ENCODE peak calls at places on chromosomes 16 and 17, in six cellular contexts. One of them, this sample, is unnamed. For H3K4me1, the result is how much of the 10 kb centered on the place peaks cover.

GRCh38 chr17:35793257-35793656 is 2.2 kb downstream of the MMP28 start:
- DNase-seq in mesendoderm: no peak
- DNase-seq in SK-N-SH: no peak
- DNase-seq in CD8-positive, alpha-beta T cell: no peak
- DNase-seq in DND-41: no peak
- DNase-seq in kidney: no peak
- DNase-seq in this sample: no peak

GRCh38 chr16:3458852-3459361 is 15.4 kb downstream of the NAA60 start:
- DNase-seq in mesendoderm: no peak
- DNase-seq in kidney: no peak
- DNase-seq in CD8-positive, alpha-beta T cell: no peak
- DNase-seq in DND-41: no peak
- DNase-seq in SK-N-SH: no peak
- DNase-seq in this sample: no peak

GRCh38 chr17:76008630-76009425 is 8.2 kb downstream of the CDK3 start:
- DNase-seq in SK-N-SH: no peak
- DNase-seq in kidney: peak
- DNase-seq in DND-41: no peak
- DNase-seq in mesendoderm: no peak
- DNase-seq in CD8-positive, alpha-beta T cell: no peak
- DNase-seq in this sample: peak

GRCh38 chr17:30716461-30717289 is 107.8 kb downstream of the CRLF3 start:
- DNase-seq in kidney: peak
- DNase-seq in CD8-positive, alpha-beta T cell: no peak
- DNase-seq in SK-N-SH: peak
- DNase-seq in mesendoderm: peak
- DNase-seq in DND-41: peak
- DNase-seq in this sample: peak

GRCh38 chr17:37719866-37720265 is 25.0 kb downstream of the HNF1B start:
- DNase-seq in mesendoderm: no peak
- DNase-seq in DND-41: no peak
- DNase-seq in CD8-positive, alpha-beta T cell: no peak
- DNase-seq in SK-N-SH: no peak
- DNase-seq in kidney: no peak
- DNase-seq in this sample: no peak

GRCh38 chr16:80323808-80324195 is 217.0 kb upstream of the DYNLRB2 start:
- DNase-seq in kidney: no peak
- DNase-seq in CD8-positive, alpha-beta T cell: no peak
- DNase-seq in mesendoderm: peak
- DNase-seq in SK-N-SH: no peak
- DNase-seq in DND-41: no peak
- DNase-seq in this sample: no peak

GRCh38 chr17:57342141-57342540 is 85.8 kb downstream of the MSI2 start:
- DNase-seq in CD8-positive, alpha-beta T cell: no peak
- DNase-seq in mesendoderm: no peak
- DNase-seq in kidney: no peak
- DNase-seq in SK-N-SH: no peak
- DNase-seq in DND-41: no peak
- DNase-seq in this sample: no peak

GRCh38 chr17:76082326-76083251 is 3.6 kb downstream of the ZACN start:
- DNase-seq in mesendoderm: no peak
- DNase-seq in DND-41: no peak
- DNase-seq in SK-N-SH: peak
- DNase-seq in kidney: peak
- DNase-seq in CD8-positive, alpha-beta T cell: no peak
- DNase-seq in this sample: no peak

GRCh38 chr16:89256651-89257254 is 39.2 kb downstream of the ZNF778 start:
- DNase-seq in SK-N-SH: peak
- DNase-seq in kidney: peak
- DNase-seq in CD8-positive, alpha-beta T cell: peak
- DNase-seq in DND-41: no peak
- DNase-seq in mesendoderm: peak
- DNase-seq in this sample: peak

GRCh38 chr17:9199474-9200196 is 178.3 kb downstream of the NTN1 start:
- DNase-seq in DND-41: peak
- DNase-seq in CD8-positive, alpha-beta T cell: no peak
- DNase-seq in SK-N-SH: no peak
- DNase-seq in kidney: peak
- DNase-seq in mesendoderm: peak
- DNase-seq in this sample: no peak

GRCh38 chr16:69888005-69888560 is 63.1 kb upstream of the CLEC18A start:
- DNase-seq in kidney: no peak
- DNase-seq in SK-N-SH: no peak
- DNase-seq in mesendoderm: no peak
- DNase-seq in CD8-positive, alpha-beta T cell: no peak
- DNase-seq in DND-41: no peak
- DNase-seq in this sample: no peak

GRCh38 chr16:11992594-11993524 is 16.3 kb downstream of the SNX29 start:
- DNase-seq in mesendoderm: no peak
- DNase-seq in kidney: no peak
- DNase-seq in SK-N-SH: no peak
- DNase-seq in CD8-positive, alpha-beta T cell: no peak
- DNase-seq in DND-41: no peak
- DNase-seq in this sample: no peak

GRCh38 chr16:85396879-85397871 is 215.9 kb upstream of the GSE1 start:
- DNase-seq in CD8-positive, alpha-beta T cell: no peak
- DNase-seq in kidney: peak
- DNase-seq in SK-N-SH: no peak
- DNase-seq in mesendoderm: no peak
- DNase-seq in DND-41: peak
- DNase-seq in this sample: peak

GRCh38 chr16:25692307-25692706 is 548 bp downstream of the HS3ST4 start:
- DNase-seq in CD8-positive, alpha-beta T cell: no peak
- DNase-seq in kidney: no peak
- DNase-seq in DND-41: no peak
- DNase-seq in SK-N-SH: peak
- DNase-seq in mesendoderm: peak
- DNase-seq in this sample: no peak

GRCh38 chr16:30355144-30355953 is at the start of gene CD2BP2:
- DNase-seq in SK-N-SH: peak
- DNase-seq in kidney: peak
- DNase-seq in CD8-positive, alpha-beta T cell: peak
- DNase-seq in mesendoderm: peak
- DNase-seq in DND-41: peak
- DNase-seq in this sample: peak

GRCh38 chr17:8695241-8695640 is 49.4 kb downstream of the CCDC42 start:
- DNase-seq in kidney: no peak
- DNase-seq in DND-41: no peak
- DNase-seq in SK-N-SH: no peak
- DNase-seq in mesendoderm: no peak
- DNase-seq in CD8-positive, alpha-beta T cell: no peak
- DNase-seq in this sample: no peak

GRCh38 chr16:1531638-1531910 is 1.9 kb upstream of the TMEM204 start:
- DNase-seq in DND-41: no peak
- DNase-seq in mesendoderm: no peak
- DNase-seq in SK-N-SH: no peak
- DNase-seq in kidney: no peak
- DNase-seq in CD8-positive, alpha-beta T cell: no peak
- DNase-seq in this sample: no peak
- H3K4me1 ChIP-seq in DND-41: under half
- H3K4me1 ChIP-seq in mesendoderm: under half
- H3K4me1 ChIP-seq in SK-N-SH: under half
- H3K4me1 ChIP-seq in kidney: under half
- H3K4me1 ChIP-seq in CD8-positive, alpha-beta T cell: half or more
- H3K4me1 ChIP-seq in this sample: under half

GRCh38 chr17:64982139-64982802 is 63.0 kb upstream of the LRRC37A3 start:
- DNase-seq in mesendoderm: peak
- DNase-seq in kidney: no peak
- DNase-seq in SK-N-SH: no peak
- DNase-seq in CD8-positive, alpha-beta T cell: no peak
- DNase-seq in DND-41: no peak
- DNase-seq in this sample: no peak

GRCh38 chr17:64975318-64976087 is 56.2 kb upstream of the LRRC37A3 start:
- DNase-seq in SK-N-SH: peak
- DNase-seq in kidney: peak
- DNase-seq in CD8-positive, alpha-beta T cell: peak
- DNase-seq in mesendoderm: peak
- DNase-seq in DND-41: peak
- DNase-seq in this sample: peak

GRCh38 chr17:64974750-64975317 is 55.6 kb upstream of the LRRC37A3 start:
- DNase-seq in mesendoderm: no peak
- DNase-seq in kidney: no peak
- DNase-seq in CD8-positive, alpha-beta T cell: no peak
- DNase-seq in SK-N-SH: no peak
- DNase-seq in DND-41: no peak
- DNase-seq in this sample: no peak

GRCh38 chr17:64972611-64973010 is 53.3 kb upstream of the LRRC37A3 start:
- DNase-seq in CD8-positive, alpha-beta T cell: no peak
- DNase-seq in kidney: no peak
- DNase-seq in mesendoderm: no peak
- DNase-seq in DND-41: no peak
- DNase-seq in SK-N-SH: no peak
- DNase-seq in this sample: no peak

GRCh38 chr17:64978138-64978537 is 58.9 kb upstream of the LRRC37A3 start:
- DNase-seq in CD8-positive, alpha-beta T cell: no peak
- DNase-seq in mesendoderm: no peak
- DNase-seq in DND-41: no peak
- DNase-seq in SK-N-SH: no peak
- DNase-seq in kidney: no peak
- DNase-seq in this sample: no peak
- H3K27ac ChIP-seq in CD8-positive, alpha-beta T cell: no peak
- H3K27ac ChIP-seq in mesendoderm: no peak
- H3K27ac ChIP-seq in DND-41: no peak
- H3K27ac ChIP-seq in SK-N-SH: no peak
- H3K27ac ChIP-seq in kidney: no peak
- H3K27ac ChIP-seq in this sample: no peak

DNA sequence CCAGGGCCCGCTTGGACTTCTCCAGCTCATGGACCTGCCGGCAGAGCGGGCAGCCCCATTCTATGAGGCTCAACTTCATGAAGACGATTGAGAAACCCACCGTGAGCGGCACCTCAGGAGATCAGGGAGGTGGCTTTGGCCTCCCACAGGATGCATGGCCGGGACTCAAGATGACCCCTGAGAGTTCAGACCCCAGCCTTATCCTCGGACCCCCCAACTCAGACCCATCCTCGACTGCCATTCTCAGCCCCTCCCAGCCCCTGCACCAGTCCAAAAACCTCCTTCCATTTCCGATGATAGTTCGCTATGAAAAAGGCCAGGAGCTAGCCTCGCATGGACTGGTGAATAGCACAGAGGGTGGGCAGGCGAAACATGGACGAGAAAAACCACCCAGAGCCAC is 71.0 kb downstream of the NDE1 start:
- DNase-seq in CD8-positive, alpha-beta T cell: no peak
- DNase-seq in kidney: no peak
- DNase-seq in SK-N-SH: no peak
- DNase-seq in DND-41: no peak
- DNase-seq in mesendoderm: no peak
- DNase-seq in this sample: no peak
- H3K4me3 ChIP-seq in CD8-positive, alpha-beta T cell: no peak
- H3K4me3 ChIP-seq in kidney: no peak
- H3K4me3 ChIP-seq in SK-N-SH: no peak
- H3K4me3 ChIP-seq in DND-41: no peak
- H3K4me3 ChIP-seq in mesendoderm: no peak
- H3K4me3 ChIP-seq in this sample: no peak

DNA sequence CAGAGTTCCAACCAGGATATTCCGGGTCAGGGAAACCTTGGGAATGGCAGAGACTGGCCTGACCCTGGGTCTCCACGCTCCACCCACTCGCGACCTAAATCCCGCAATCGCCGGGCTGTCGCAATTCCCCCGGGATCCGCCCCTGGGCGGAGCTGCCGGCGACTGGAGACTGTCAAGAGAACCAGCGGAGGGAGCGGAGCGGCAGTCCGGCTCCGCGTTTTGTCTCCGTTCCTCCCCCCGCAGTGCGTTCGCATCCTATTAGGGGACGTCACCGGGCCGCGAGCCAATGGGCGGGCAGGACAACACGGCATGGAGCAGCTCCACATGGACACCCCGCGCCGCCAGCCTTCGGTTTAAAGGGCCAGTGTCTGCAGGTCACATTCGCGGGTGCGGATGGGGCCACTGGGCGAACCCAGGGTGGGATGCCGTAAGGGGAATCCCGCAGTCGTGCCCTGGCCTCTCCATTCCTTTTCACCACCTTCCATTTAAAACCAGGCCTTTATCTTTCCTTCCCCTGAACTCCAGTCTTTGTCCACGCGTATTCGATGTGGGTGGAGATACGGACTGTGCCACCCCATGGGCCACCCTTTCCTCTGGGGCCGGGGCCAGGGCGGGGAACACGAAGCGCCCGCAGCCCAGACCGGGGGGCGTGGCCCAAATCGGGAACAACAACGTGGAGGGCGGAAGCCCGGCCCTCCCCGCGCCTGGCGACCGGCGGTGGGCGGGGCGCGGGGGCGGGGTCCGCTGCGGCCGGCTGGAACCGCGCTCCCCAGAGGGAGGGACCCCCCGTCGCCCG is 764 bp upstream of the MNT start:
- DNase-seq in mesendoderm: peak
- DNase-seq in DND-41: peak
- DNase-seq in CD8-positive, alpha-beta T cell: peak
- DNase-seq in SK-N-SH: peak
- DNase-seq in kidney: peak
- DNase-seq in this sample: peak
- H3K4me1 ChIP-seq in mesendoderm: under half
- H3K4me1 ChIP-seq in DND-41: under half
- H3K4me1 ChIP-seq in CD8-positive, alpha-beta T cell: under half
- H3K4me1 ChIP-seq in SK-N-SH: under half
- H3K4me1 ChIP-seq in kidney: under half
- H3K4me1 ChIP-seq in this sample: under half

GRCh38 chr17:49574945-49575523 is 637 bp upstream of the NXPH3 start:
- DNase-seq in SK-N-SH: peak
- DNase-seq in mesendoderm: no peak
- DNase-seq in kidney: no peak
- DNase-seq in CD8-positive, alpha-beta T cell: no peak
- DNase-seq in DND-41: no peak
- DNase-seq in this sample: no peak

GRCh38 chr17:49572806-49573420 is 2.8 kb upstream of the NXPH3 start:
- DNase-seq in SK-N-SH: no peak
- DNase-seq in DND-41: no peak
- DNase-seq in kidney: no peak
- DNase-seq in CD8-positive, alpha-beta T cell: no peak
- DNase-seq in mesendoderm: no peak
- DNase-seq in this sample: no peak

GRCh38 chr17:49572226-49572625 is 3.4 kb upstream of the NXPH3 start:
- DNase-seq in kidney: no peak
- DNase-seq in CD8-positive, alpha-beta T cell: no peak
- DNase-seq in SK-N-SH: no peak
- DNase-seq in mesendoderm: no peak
- DNase-seq in DND-41: no peak
- DNase-seq in this sample: no peak

GRCh38 chr17:49574283-49574892 is 1.3 kb upstream of the NXPH3 start:
- DNase-seq in mesendoderm: no peak
- DNase-seq in DND-41: no peak
- DNase-seq in kidney: no peak
- DNase-seq in SK-N-SH: peak
- DNase-seq in CD8-positive, alpha-beta T cell: no peak
- DNase-seq in this sample: no peak

GRCh38 chr17:49573510-49574282 is 2.0 kb upstream of the NXPH3 start:
- DNase-seq in mesendoderm: no peak
- DNase-seq in kidney: no peak
- DNase-seq in CD8-positive, alpha-beta T cell: no peak
- DNase-seq in DND-41: no peak
- DNase-seq in SK-N-SH: peak
- DNase-seq in this sample: no peak
- H3K27ac ChIP-seq in mesendoderm: no peak
- H3K27ac ChIP-seq in kidney: no peak
- H3K27ac ChIP-seq in CD8-positive, alpha-beta T cell: no peak
- H3K27ac ChIP-seq in DND-41: no peak
- H3K27ac ChIP-seq in SK-N-SH: no peak
- H3K27ac ChIP-seq in this sample: no peak